ENCODE peak calls at places on chromosomes 3 and 15, in five cellular contexts. P is left ventricle myocardium inferior; G is A673; N is hypothalamus; F is activated CD4-positive, alpha-beta T cell treated with anti-CD3 and anti-CD28 coated beads, Interleukin-2, amount 10 ng/mL, durations not matched to agents 7 days and 5 days. B is an unnamed sample.

GRCh38 chr3:189557824-189558223 is 73.4 kb upstream of the TP63 start:
- DNase-seq in G (no peak), F (no peak), N (no peak), P (no peak), B (no peak)

GRCh38 chr15:50907866-50908208 is 646 bp upstream of the AP4E1 start:
- DNase-seq in G (peak; percentile 55), P (no peak), N (no peak), F (peak; percentile 57), B (peak; percentile 47)

GRCh38 chr3:28751864-28752263 is 403.2 kb upstream of the AZI2 start:
- DNase-seq in N (no peak), G (no peak), F (no peak), P (no peak), B (no peak)

GRCh38 chr3:155989536-155989935 is 119.1 kb downstream of the GMPS start:
- DNase-seq in G (no peak), F (no peak), N (no peak), P (no peak), B (no peak)

GRCh38 chr3:36992806-36993325 is at the start of gene EPM2AIP1:
- DNase-seq in G (peak; percentile 100), F (peak; percentile 100), N (no peak), P (no peak), B (no peak)

GRCh38 chr15:61916104-61916503 is 144.1 kb downstream of the VPS13C start:
- DNase-seq in P (no peak), G (peak; percentile 65), F (no peak), N (no peak), B (no peak)

GRCh38 chr3:54756330-54756731 is 171.5 kb downstream of the LRTM1 start:
- DNase-seq in G (no peak), N (no peak), F (no peak), P (no peak), B (no peak)

GRCh38 chr3:179973931-179974361 is 62.8 kb downstream of the PEX5L start:
- DNase-seq in N (peak; percentile 5), F (no peak), P (no peak), G (peak; percentile 6), B (no peak)

GRCh38 chr3:141410408-141410807 is 42.1 kb downstream of the ZBTB38 start:
- DNase-seq in F (no peak), P (peak; percentile 66), G (peak; percentile 58), N (no peak), B (no peak)

GRCh38 chr3:193826126-193826795 is 233.3 kb downstream of the OPA1 start:
- DNase-seq in G (no peak), F (no peak), P (no peak), N (no peak), B (peak; percentile 50)

GRCh38 chr3:189947948-189948723 is 172.6 kb downstream of the P3H2 start:
- DNase-seq in F (peak; percentile 36), G (peak; percentile 79), P (no peak), N (no peak), B (no peak)

GRCh38 chr3:175335229-175335628 is 476.1 kb downstream of the NAALADL2 start:
- DNase-seq in G (no peak), P (no peak), N (no peak), F (no peak), B (no peak)

GRCh38 chr3:27504749-27505148 is 20.6 kb upstream of the SLC4A7 start:
- DNase-seq in P (no peak), G (no peak), F (no peak), N (no peak), B (no peak)

GRCh38 chr3:103218146-103218545 is 783.3 kb downstream of the ZPLD1 start:
- DNase-seq in N (no peak), F (no peak), G (no peak), P (no peak), B (no peak)

GRCh38 chr3:97882975-97883598 is 61.3 kb downstream of the CRYBG3 start:
- DNase-seq in G (peak; percentile 39), P (no peak), F (no peak), N (no peak), B (no peak)

GRCh38 chr3:59886790-59887189 is 837.0 kb upstream of the CFAP20DC start:
- DNase-seq in F (no peak), N (no peak), G (no peak), P (no peak), B (no peak)

GRCh38 chr3:7917443-7918151 is 584.0 kb upstream of the LMCD1 start:
- DNase-seq in N (no peak), P (no peak), F (peak; percentile 7), G (no peak), B (no peak)

GRCh38 chr3:141656771-141657170 is 81.3 kb upstream of the RNF7 start:
- DNase-seq in P (no peak), F (no peak), N (no peak), G (peak; percentile 72), B (no peak)

GRCh38 chr3:17979248-17979647 is 236.8 kb upstream of the TBC1D5 start:
- DNase-seq in P (no peak), N (no peak), G (peak; percentile 10), F (no peak), B (no peak)

GRCh38 chr3:72042397-72043211 is 257.7 kb upstream of the PROK2 start:
- DNase-seq in G (no peak), N (no peak), P (no peak), F (no peak), B (no peak)

GRCh38 chr3:11638669-11639402 is 4.9 kb downstream of the VGLL4 start:
- DNase-seq in G (no peak), N (peak; percentile 35), P (no peak), F (no peak), B (no peak)

GRCh38 chr3:51386852-51387229 is 1.8 kb downstream of the MANF start:
- DNase-seq in G (no peak), N (no peak), F (no peak), P (no peak), B (no peak)

GRCh38 chr3:123421353-123422174 is 27.3 kb downstream of the ADCY5 start:
- DNase-seq in F (no peak), G (peak; percentile 32), P (peak; percentile 60), N (no peak), B (peak; percentile 79)

GRCh38 chr15:77696006-77696631 is 63.4 kb upstream of the LINGO1 start:
- DNase-seq in N (no peak), G (no peak), P (no peak), F (no peak), B (no peak)

GRCh38 chr15:95013379-95013778 is 782.0 kb downstream of the MCTP2 start:
- DNase-seq in F (no peak), P (no peak), N (no peak), G (no peak), B (no peak)

GRCh38 chr3:52983336-52983807 is 62.5 kb downstream of the SFMBT1 start:
- DNase-seq in P (no peak), G (no peak), N (no peak), F (peak; percentile 83), B (no peak)

GRCh38 chr3:14137004-14137403 is 12.2 kb downstream of the TMEM43 start:
- DNase-seq in N (no peak), F (no peak), G (no peak), P (no peak), B (no peak)

GRCh38 chr15:73959012-73959581 is 32.8 kb downstream of the LOXL1 start:
- DNase-seq in P (no peak), F (peak; percentile 59), G (no peak), N (no peak), B (no peak)

GRCh38 chr3:69204315-69204957 is 82.0 kb upstream of the LMOD3 start:
- DNase-seq in P (no peak), F (peak; percentile 15), G (peak; percentile 8), N (no peak), B (no peak)

GRCh38 chr3:64342940-64343691 is 117.8 kb upstream of the PRICKLE2 start:
- DNase-seq in F (no peak), P (no peak), N (no peak), G (no peak), B (no peak)

GRCh38 chr3:178703268-178703975 is 167.2 kb downstream of the KCNMB2 start:
- DNase-seq in P (no peak), G (no peak), N (no peak), F (no peak), B (no peak)

GRCh38 chr15:64717130-64717529 is 58.3 kb downstream of the RBPMS2 start:
- DNase-seq in G (no peak), F (no peak), N (no peak), P (no peak), B (no peak)

GRCh38 chr15:64630403-64631107 is 144.8 kb downstream of the RBPMS2 start:
- DNase-seq in F (no peak), P (no peak), N (no peak), G (no peak), B (no peak)

GRCh38 chr15:76932090-76932966 is 779 bp downstream of the RCN2 start:
- DNase-seq in F (peak; percentile 10), P (no peak), N (no peak), G (peak; percentile 21), B (no peak)